ENCODE peak calls at places on chromosomes 3 and 15, in ten cellular contexts. One of them, this sample, is unnamed.

GRCh38 chr15:64985382-64986033 is 4.2 kb downstream of the SPG21 start:
- DNase-seq in EH: peak; percentile 77
- DNase-seq in BJ: no peak
- DNase-seq in Kasumi-1: peak; percentile 43
- DNase-seq in left cardiac atrium: no peak
- DNase-seq in A549: no peak
- DNase-seq in tibial artery: no peak
- DNase-seq in stimulated activated CD8-positive, alpha-beta memory T cell treated with anti-CD3 and anti-CD28 coated beads, Interleukin-7, amount 100 ng/mL, for 4 hours: no peak
- DNase-seq in HFFc6: peak; percentile 24
- DNase-seq in activated naive CD4-positive, alpha-beta T cell treated with anti-CD3 and anti-CD28 coated beads, Interleukin-2, amount 50 U/mL, for 16 hours: no peak
- DNase-seq in this sample: no peak

GRCh38 chr3:50226888-50227389 is 9.1 kb upstream of the GNAI2 start:
- DNase-seq in EH: peak; percentile 59
- DNase-seq in BJ: no peak
- DNase-seq in Kasumi-1: no peak
- DNase-seq in left cardiac atrium: peak; percentile 61
- DNase-seq in A549: peak; percentile 49
- DNase-seq in tibial artery: peak; percentile 76
- DNase-seq in stimulated activated CD8-positive, alpha-beta memory T cell treated with anti-CD3 and anti-CD28 coated beads, Interleukin-7, amount 100 ng/mL, for 4 hours: no peak
- DNase-seq in HFFc6: peak; percentile 26
- DNase-seq in activated naive CD4-positive, alpha-beta T cell treated with anti-CD3 and anti-CD28 coated beads, Interleukin-2, amount 50 U/mL, for 16 hours: peak; percentile 48
- DNase-seq in this sample: peak; percentile 70

GRCh38 chr3:72274511-72275295 is 489.8 kb upstream of the PROK2 start:
- DNase-seq in EH: peak; percentile 87
- DNase-seq in BJ: peak; percentile 54
- DNase-seq in Kasumi-1: peak; percentile 59
- DNase-seq in left cardiac atrium: peak; percentile 53
- DNase-seq in A549: no peak
- DNase-seq in tibial artery: peak; percentile 73
- DNase-seq in stimulated activated CD8-positive, alpha-beta memory T cell treated with anti-CD3 and anti-CD28 coated beads, Interleukin-7, amount 100 ng/mL, for 4 hours: no peak
- DNase-seq in HFFc6: peak; percentile 60
- DNase-seq in activated naive CD4-positive, alpha-beta T cell treated with anti-CD3 and anti-CD28 coated beads, Interleukin-2, amount 50 U/mL, for 16 hours: no peak
- DNase-seq in this sample: no peak

GRCh38 chr3:45516829-45517228 is 77.7 kb upstream of the LIMD1 start:
- DNase-seq in EH: peak; percentile 74
- DNase-seq in BJ: no peak
- DNase-seq in Kasumi-1: no peak
- DNase-seq in left cardiac atrium: no peak
- DNase-seq in A549: no peak
- DNase-seq in tibial artery: no peak
- DNase-seq in stimulated activated CD8-positive, alpha-beta memory T cell treated with anti-CD3 and anti-CD28 coated beads, Interleukin-7, amount 100 ng/mL, for 4 hours: no peak
- DNase-seq in HFFc6: no peak
- DNase-seq in activated naive CD4-positive, alpha-beta T cell treated with anti-CD3 and anti-CD28 coated beads, Interleukin-2, amount 50 U/mL, for 16 hours: no peak
- DNase-seq in this sample: no peak

GRCh38 chr3:42855547-42856380 is 19.9 kb downstream of the CYP8B1 start:
- DNase-seq in EH: no peak
- DNase-seq in BJ: no peak
- DNase-seq in Kasumi-1: no peak
- DNase-seq in left cardiac atrium: no peak
- DNase-seq in A549: no peak
- DNase-seq in tibial artery: no peak
- DNase-seq in stimulated activated CD8-positive, alpha-beta memory T cell treated with anti-CD3 and anti-CD28 coated beads, Interleukin-7, amount 100 ng/mL, for 4 hours: no peak
- DNase-seq in HFFc6: no peak
- DNase-seq in activated naive CD4-positive, alpha-beta T cell treated with anti-CD3 and anti-CD28 coated beads, Interleukin-2, amount 50 U/mL, for 16 hours: no peak
- DNase-seq in this sample: no peak

GRCh38 chr3:71601811-71602210 is 18.3 kb upstream of the FOXP1 start:
- DNase-seq in EH: peak; percentile 85
- DNase-seq in BJ: peak; percentile 32
- DNase-seq in Kasumi-1: no peak
- DNase-seq in left cardiac atrium: no peak
- DNase-seq in A549: no peak
- DNase-seq in tibial artery: no peak
- DNase-seq in stimulated activated CD8-positive, alpha-beta memory T cell treated with anti-CD3 and anti-CD28 coated beads, Interleukin-7, amount 100 ng/mL, for 4 hours: no peak
- DNase-seq in HFFc6: peak; percentile 55
- DNase-seq in activated naive CD4-positive, alpha-beta T cell treated with anti-CD3 and anti-CD28 coated beads, Interleukin-2, amount 50 U/mL, for 16 hours: no peak
- DNase-seq in this sample: no peak

GRCh38 chr15:90016721-90017120 is 15.6 kb downstream of the ZNF710 start:
- DNase-seq in EH: no peak
- DNase-seq in BJ: no peak
- DNase-seq in Kasumi-1: no peak
- DNase-seq in left cardiac atrium: no peak
- DNase-seq in A549: no peak
- DNase-seq in tibial artery: no peak
- DNase-seq in stimulated activated CD8-positive, alpha-beta memory T cell treated with anti-CD3 and anti-CD28 coated beads, Interleukin-7, amount 100 ng/mL, for 4 hours: no peak
- DNase-seq in HFFc6: no peak
- DNase-seq in activated naive CD4-positive, alpha-beta T cell treated with anti-CD3 and anti-CD28 coated beads, Interleukin-2, amount 50 U/mL, for 16 hours: no peak
- DNase-seq in this sample: no peak

GRCh38 chr15:40930430-40931299 is 1.5 kb downstream of the DLL4 start:
- DNase-seq in EH: peak; percentile 46
- DNase-seq in BJ: no peak
- DNase-seq in Kasumi-1: peak; percentile 20
- DNase-seq in left cardiac atrium: peak; percentile 81
- DNase-seq in A549: no peak
- DNase-seq in tibial artery: no peak
- DNase-seq in stimulated activated CD8-positive, alpha-beta memory T cell treated with anti-CD3 and anti-CD28 coated beads, Interleukin-7, amount 100 ng/mL, for 4 hours: no peak
- DNase-seq in HFFc6: no peak
- DNase-seq in activated naive CD4-positive, alpha-beta T cell treated with anti-CD3 and anti-CD28 coated beads, Interleukin-2, amount 50 U/mL, for 16 hours: peak; percentile 65
- DNase-seq in this sample: peak; percentile 68

GRCh38 chr3:120144267-120144666 is 50.0 kb upstream of the GSK3B start:
- DNase-seq in EH: peak; percentile 87
- DNase-seq in BJ: no peak
- DNase-seq in Kasumi-1: no peak
- DNase-seq in left cardiac atrium: no peak
- DNase-seq in A549: no peak
- DNase-seq in tibial artery: no peak
- DNase-seq in stimulated activated CD8-positive, alpha-beta memory T cell treated with anti-CD3 and anti-CD28 coated beads, Interleukin-7, amount 100 ng/mL, for 4 hours: no peak
- DNase-seq in HFFc6: peak; percentile 28
- DNase-seq in activated naive CD4-positive, alpha-beta T cell treated with anti-CD3 and anti-CD28 coated beads, Interleukin-2, amount 50 U/mL, for 16 hours: no peak
- DNase-seq in this sample: peak; percentile 68